ENCODE peak calls at places on chromosomes 11 and 22, in six cellular contexts. U, W, Z, J, Q and X are unnamed samples.

GRCh38 chr22:50490531-50491308 is 4.1 kb downstream of the MIOX start:
- DNase-seq in Q (no peak), Z (no peak), W (no peak), J (no peak), U (no peak), X (no peak)

GRCh38 chr22:47178339-47178738 is 415.9 kb downstream of the TBC1D22A start:
- DNase-seq in W (no peak), U (no peak), Q (no peak), Z (no peak), J (no peak), X (no peak)

GRCh38 chr11:36257351-36257750 is 31.9 kb downstream of the COMMD9 start:
- DNase-seq in U (no peak), Z (no peak), Q (no peak), W (no peak), J (no peak), X (no peak)

GRCh38 chr22:49907807-49908206 is 10.4 kb downstream of the ALG12 start:
- DNase-seq in Q (no peak), U (no peak), J (no peak), Z (no peak), W (peak; percentile 28), X (no peak)

GRCh38 chr11:130144721-130145327 is 14.8 kb upstream of the ST14 start:
- DNase-seq in Z (no peak), J (no peak), U (no peak), W (no peak), Q (peak; percentile 40), X (peak; percentile 9)

GRCh38 chr11:22343411-22344032 is 5.3 kb downstream of the SLC17A6 start:
- DNase-seq in Z (no peak), U (no peak), J (no peak), W (no peak), Q (peak; percentile 46), X (no peak)

GRCh38 chr11:77799338-77799737 is 21.2 kb downstream of the RSF1 start:
- DNase-seq in J (no peak), U (peak; percentile 56), Z (no peak), Q (no peak), W (no peak), X (no peak)

GRCh38 chr11:44564198-44564597 is 1.3 kb upstream of the CD82 start:
- DNase-seq in U (peak; percentile 11), J (peak; percentile 47), Z (no peak), Q (no peak), W (no peak), X (no peak)

GRCh38 chr22:38026130-38027111 is 30.8 kb upstream of the PICK1 start:
- DNase-seq in U (no peak), Z (no peak), J (no peak), W (no peak), Q (no peak), X (no peak)

GRCh38 chr22:22748297-22748743 is 103.9 kb downstream of the GGTLC2 start:
- DNase-seq in J (peak; percentile 31), U (peak; percentile 68), W (no peak), Q (peak; percentile 44), Z (peak; percentile 32), X (no peak)

GRCh38 chr11:68306636-68307035 is 5.8 kb upstream of the LRP5 start:
- DNase-seq in W (no peak), Z (no peak), U (no peak), Q (no peak), J (no peak), X (no peak)

GRCh38 chr11:126059238-126059761 is 3.4 kb downstream of the CDON start:
- DNase-seq in U (no peak), Z (no peak), W (no peak), J (no peak), Q (peak; percentile 90), X (no peak)

GRCh38 chr22:44935724-44936123 is 74.1 kb downstream of the PHF21B start:
- DNase-seq in U (no peak), W (no peak), J (no peak), Q (no peak), Z (no peak), X (no peak)

GRCh38 chr11:125337836-125338235 is 158.2 kb downstream of the FEZ1 start:
- DNase-seq in W (no peak), U (peak; percentile 33), J (no peak), Z (no peak), Q (no peak), X (no peak)

GRCh38 chr11:33910261-33910959 is 18.5 kb upstream of the LMO2 start:
- DNase-seq in Z (no peak), W (no peak), U (peak; percentile 65), Q (no peak), J (no peak), X (no peak)

GRCh38 chr11:84930863-84931262 is 696.3 kb downstream of the DLG2 start:
- DNase-seq in U (no peak), J (no peak), W (no peak), Q (no peak), Z (no peak), X (no peak)

GRCh38 chr11:44007746-44008501 is 39.9 kb upstream of the ACCSL start:
- DNase-seq in Z (no peak), U (peak; percentile 79), Q (no peak), J (no peak), W (no peak), X (peak; percentile 6)

GRCh38 chr11:22192642-22193347 is at the start of gene ANO5:
- DNase-seq in U (peak; percentile 7), Z (peak; percentile 95), Q (peak; percentile 87), J (peak; percentile 16), W (peak; percentile 92), X (peak; percentile 83)

GRCh38 chr22:25735657-25736056 is 6.3 kb upstream of the MYO18B start:
- DNase-seq in J (no peak), Z (no peak), W (no peak), Q (no peak), U (no peak), X (no peak)

GRCh38 chr11:6480299-6480914 is 724 bp downstream of the ARFIP2 start:
- DNase-seq in W (no peak), U (peak; percentile 67), Q (no peak), J (no peak), Z (no peak), X (no peak)
- H3K36me3 ChIP-seq in W (peaks cover 71% of the 10 kb centered on the region), U (peaks cover 20% of the 10 kb centered on the region), Q (no peaks in the 10 kb centered on the region), J (no peaks in the 10 kb centered on the region), Z (peaks cover 49% of the 10 kb centered on the region), X (peaks cover 32% of the 10 kb centered on the region)

DNA sequence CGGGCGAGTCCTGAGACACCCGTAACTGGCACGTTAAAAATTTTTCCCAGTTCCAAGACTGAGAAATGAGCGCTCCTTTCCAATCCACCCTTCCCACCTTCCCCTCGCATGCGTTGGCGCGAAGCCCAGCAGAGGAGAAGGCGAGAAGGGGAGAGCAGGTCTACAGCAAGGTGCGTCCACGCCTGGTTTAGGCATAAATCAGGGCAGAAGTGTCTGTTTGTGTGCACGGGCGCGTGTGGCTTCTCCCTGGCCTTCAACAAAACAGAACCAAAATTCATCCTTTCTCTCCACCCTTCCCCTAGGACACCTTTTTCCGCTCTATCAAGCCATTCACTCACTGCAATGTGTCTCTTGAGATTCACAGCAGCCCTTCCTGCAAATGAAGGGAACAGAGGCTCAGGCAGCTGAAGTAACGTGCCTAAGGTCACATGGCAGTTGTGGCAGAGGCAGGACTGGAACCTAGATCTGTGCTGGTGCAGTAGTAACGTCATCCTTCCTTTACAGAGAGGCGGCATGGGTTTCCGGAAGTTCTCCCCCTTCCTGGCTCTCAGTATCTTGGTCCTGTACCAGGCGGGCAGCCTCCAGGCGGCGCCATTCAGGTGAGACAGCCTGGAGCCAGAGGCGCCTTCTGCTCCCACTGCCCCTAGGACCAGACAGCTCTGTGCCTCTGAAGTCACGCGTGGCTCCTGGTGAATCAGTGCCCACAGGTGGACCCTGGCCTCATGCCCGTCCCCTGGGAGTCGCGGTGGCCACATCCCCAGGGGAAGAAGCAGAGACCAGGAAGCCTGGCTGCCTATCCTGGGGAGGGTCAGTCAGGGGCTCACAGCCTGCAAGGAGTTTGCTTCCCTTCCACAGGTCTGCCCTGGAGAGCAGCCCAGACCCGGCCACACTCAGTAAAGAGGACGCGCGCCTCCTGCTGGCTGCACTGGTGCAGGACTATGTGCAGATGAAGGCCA is 1.1 kb downstream of the CALCB start:
- DNase-seq in J (peak; percentile 52), Z (peak; percentile 58), U (peak; percentile 87), Q (peak; percentile 95), W (peak; percentile 87), X (peak; percentile 78)
- H3K4me3 ChIP-seq in J (peak overlapping the region; percentile 35), Z (no peak overlapping the region), U (peak overlapping the region; percentile 63), Q (peak overlapping the region; percentile 57), W (peak overlapping the region; percentile 38), X (peak overlapping the region; percentile 33)

GRCh38 chr22:19876314-19876940 is 21.8 kb upstream of the GNB1L start:
- DNase-seq in U (no peak), Q (no peak), J (no peak), Z (peak; percentile 6), W (peak; percentile 49), X (no peak)
- H3K4me1 ChIP-seq in U (peaks cover 29% of the 10 kb centered on the region), Q (peaks cover 21% of the 10 kb centered on the region), J (no peaks in the 10 kb centered on the region), Z (no peaks in the 10 kb centered on the region), W (no peaks in the 10 kb centered on the region), X (peaks cover 26% of the 10 kb centered on the region)

GRCh38 chr22:31288496-31289235 is 3.6 kb downstream of the PIK3IP1 start:
- DNase-seq in U (no peak), J (no peak), W (no peak), Q (no peak), Z (no peak), X (no peak)
- H3K36me3 ChIP-seq in U (no peaks in the 10 kb centered on the region), J (no peaks in the 10 kb centered on the region), W (peaks cover 61% of the 10 kb centered on the region), Q (no peaks in the 10 kb centered on the region), Z (peaks cover 56% of the 10 kb centered on the region), X (peaks cover 49% of the 10 kb centered on the region)

GRCh38 chr22:17828502-17829080 is 54.3 kb upstream of the BID start:
- DNase-seq in J (no peak), W (no peak), Z (no peak), U (no peak), Q (no peak), X (no peak)
- H3K4me3 ChIP-seq in J (no peak overlapping the region), W (no peak overlapping the region), Z (no peak overlapping the region), U (no peak overlapping the region), Q (no peak overlapping the region), X (no peak overlapping the region)

DNA sequence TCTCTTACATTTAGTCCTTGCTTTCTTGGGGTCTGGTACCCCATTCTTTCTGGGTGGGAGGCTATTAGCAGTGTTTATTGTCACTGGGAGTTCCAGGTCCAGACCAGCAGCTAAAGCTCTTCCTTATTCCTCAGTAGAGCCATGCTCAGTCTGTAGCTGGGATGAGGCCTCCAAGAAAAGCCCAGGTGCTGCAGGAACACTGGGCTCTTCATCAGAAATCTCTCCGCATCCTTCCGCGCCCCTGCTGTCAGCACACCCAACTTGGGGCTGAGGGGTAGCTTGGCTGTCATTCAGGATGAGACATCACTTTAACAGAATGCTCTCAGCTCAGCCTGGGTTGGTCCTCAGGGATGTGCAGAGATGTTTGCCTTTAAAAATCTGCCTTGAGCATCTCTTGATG is 97.5 kb downstream of the GRAMD1B start:
- DNase-seq in W (no peak), Z (no peak), Q (no peak), J (no peak), U (no peak), X (no peak)
- H3K4me1 ChIP-seq in W (no peaks in the 10 kb centered on the region), Z (peaks cover 4% of the 10 kb centered on the region), Q (peaks cover 30% of the 10 kb centered on the region), J (no peaks in the 10 kb centered on the region), U (peaks cover 12% of the 10 kb centered on the region), X (no peaks in the 10 kb centered on the region)

GRCh38 chr11:63590024-63590788 is 24.0 kb downstream of the PLAAT3 start:
- DNase-seq in W (no peak), Q (no peak), U (no peak), J (peak; percentile 15), Z (no peak), X (no peak)
- H3K36me3 ChIP-seq in W (peaks cover 83% of the 10 kb centered on the region), Q (no peaks in the 10 kb centered on the region), U (no peaks in the 10 kb centered on the region), J (no peaks in the 10 kb centered on the region), Z (peaks cover 49% of the 10 kb centered on the region), X (peaks cover 75% of the 10 kb centered on the region)

GRCh38 chr22:17777005-17777716 is 2.9 kb upstream of the BID start:
- DNase-seq in U (no peak), W (peak; percentile 66), Q (no peak), Z (no peak), J (no peak), X (no peak)
- H3K4me3 ChIP-seq in U (no peak overlapping the region), W (peak overlapping the region; percentile 46), Q (no peak overlapping the region), Z (no peak overlapping the region), J (peak overlapping the region; percentile 27), X (peak overlapping the region; percentile 21)